ENCODE peak calls at places on chromosomes 16 and 17, in four cellular contexts. Z is neural progenitor cell, D is mesendoderm, U is GM12878. B is an unnamed sample.
A peak's percentile ranks its signal among the peaks of the same experiment; 100 is the strongest.

GRCh38 chr17:27481327-27481726 is 25.1 kb downstream of the KSR1 start:
- DNase-seq in Z (no peak), D (no peak), U (no peak), B (peak; percentile 42)

GRCh38 chr16:22635345-22635744 is 124.7 kb downstream of the NPIPB5 start:
- DNase-seq in Z (no peak), D (peak; percentile 55), U (no peak), B (no peak)

GRCh38 chr16:66600484-66600883 is 4.0 kb upstream of the CMTM3 start:
- DNase-seq in Z (no peak), D (no peak), U (no peak), B (no peak)

GRCh38 chr16:58511933-58512815 is 3.1 kb upstream of the SETD6 start:
- DNase-seq in Z (peak; percentile 85), D (peak; percentile 86), U (no peak), B (peak; percentile 82)

GRCh38 chr16:81582655-81583441 is 138.2 kb downstream of the CMIP start:
- DNase-seq in Z (peak; percentile 37), D (peak; percentile 75), U (no peak), B (no peak)

GRCh38 chr17:39627717-39628516 is 1.2 kb downstream of the PPP1R1B start:
- DNase-seq in Z (peak; percentile 46), D (no peak), U (no peak), B (no peak)

GRCh38 chr17:58789160-58789559 is 33.5 kb downstream of the PPM1E start:
- DNase-seq in Z (no peak), D (no peak), U (no peak), B (no peak)

GRCh38 chr16:2022723-2023097 is 3.1 kb downstream of the NPW start:
- DNase-seq in Z (peak; percentile 74), D (peak; percentile 93), U (no peak), B (peak; percentile 71)

GRCh38 chr16:66525396-66526180 is 24.3 kb downstream of the TK2 start:
- DNase-seq in Z (no peak), D (no peak), U (no peak), B (no peak)

GRCh38 chr17:59696682-59697277 is 10.4 kb downstream of the PTRH2 start:
- DNase-seq in Z (no peak), D (no peak), U (peak; percentile 13), B (no peak)

GRCh38 chr16:23434380-23434779 is 18.6 kb downstream of the COG7 start:
- DNase-seq in Z (peak; percentile 65), D (peak; percentile 70), U (peak; percentile 40), B (peak; percentile 24)

GRCh38 chr17:55067697-55068439 is 99.3 kb downstream of the STXBP4 start:
- DNase-seq in Z (no peak), D (peak; percentile 4), U (no peak), B (no peak)

GRCh38 chr17:7440823-7441174 is 1.5 kb downstream of the FGF11 start:
- DNase-seq in Z (peak; percentile 66), D (peak; percentile 71), U (no peak), B (no peak)

GRCh38 chr17:77471984-77472836 is 331.4 kb downstream of the SEC14L1 start:
- DNase-seq in Z (peak; percentile 92), D (peak; percentile 86), U (no peak), B (no peak)

GRCh38 chr16:12572316-12572985 is 231.2 kb downstream of the CPPED1 start:
- DNase-seq in Z (no peak), D (no peak), U (no peak), B (no peak)

GRCh38 chr16:27918755-27919154 is 144.8 kb downstream of the GSG1L start:
- DNase-seq in Z (no peak), D (no peak), U (no peak), B (no peak)

GRCh38 chr17:66915204-66915611 is 49.3 kb upstream of the CACNG4 start:
- DNase-seq in Z (peak; percentile 35), D (no peak), U (no peak), B (no peak)

GRCh38 chr16:50282010-50282538 is 15.7 kb downstream of the ADCY7 start:
- DNase-seq in Z (no peak), D (no peak), U (peak; percentile 86), B (peak; percentile 51)

GRCh38 chr16:10935491-10935890 is 6.8 kb downstream of the DEXI start:
- DNase-seq in Z (no peak), D (no peak), U (no peak), B (no peak)

GRCh38 chr16:11258553-11259287 is 2.7 kb upstream of the SOCS1 start:
- DNase-seq in Z (no peak), D (no peak), U (peak; percentile 68), B (peak; percentile 76)

DNA sequence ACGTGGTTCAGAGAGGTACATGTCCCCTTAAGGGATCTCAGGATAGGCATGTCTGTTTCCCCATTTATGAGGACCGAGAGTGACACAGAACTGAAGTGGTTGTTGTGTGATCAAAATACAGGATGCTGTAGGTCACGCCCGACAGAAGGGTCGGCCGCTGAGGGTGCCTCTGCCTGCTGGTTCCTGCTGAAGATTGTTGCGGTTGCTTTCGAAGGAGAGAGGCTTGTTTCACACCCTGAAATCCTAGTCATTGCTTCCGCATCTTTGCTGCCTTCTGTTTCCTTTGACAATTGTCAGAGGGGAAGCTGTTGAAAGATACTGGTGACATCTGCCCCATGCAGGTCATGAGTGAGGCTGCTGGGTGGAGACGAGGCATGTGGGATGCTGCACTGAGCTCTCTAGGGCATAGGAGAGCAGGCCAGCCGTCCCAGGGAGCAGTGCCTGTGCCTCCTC is 3.8 kb upstream of the NAT9 start:
- DNase-seq in Z (no peak), D (no peak), U (peak; percentile 63), B (no peak)
- H3K9ac ChIP-seq in Z (no peak overlapping the region), D (no peak overlapping the region), U (peak overlapping the region; percentile 14), B (no peak overlapping the region)

GRCh38 chr16:87677830-87678229 is 75.5 kb downstream of the JPH3 start:
- DNase-seq in Z (no peak), D (no peak), U (no peak), B (no peak)

GRCh38 chr16:87678618-87679017 is 76.3 kb downstream of the JPH3 start:
- DNase-seq in Z (no peak), D (no peak), U (no peak), B (no peak)

GRCh38 chr16:87671715-87672270 is 69.5 kb downstream of the JPH3 start:
- DNase-seq in Z (no peak), D (no peak), U (no peak), B (no peak)

GRCh38 chr16:87674405-87674804 is 72.1 kb downstream of the JPH3 start:
- DNase-seq in Z (no peak), D (no peak), U (no peak), B (no peak)

DNA sequence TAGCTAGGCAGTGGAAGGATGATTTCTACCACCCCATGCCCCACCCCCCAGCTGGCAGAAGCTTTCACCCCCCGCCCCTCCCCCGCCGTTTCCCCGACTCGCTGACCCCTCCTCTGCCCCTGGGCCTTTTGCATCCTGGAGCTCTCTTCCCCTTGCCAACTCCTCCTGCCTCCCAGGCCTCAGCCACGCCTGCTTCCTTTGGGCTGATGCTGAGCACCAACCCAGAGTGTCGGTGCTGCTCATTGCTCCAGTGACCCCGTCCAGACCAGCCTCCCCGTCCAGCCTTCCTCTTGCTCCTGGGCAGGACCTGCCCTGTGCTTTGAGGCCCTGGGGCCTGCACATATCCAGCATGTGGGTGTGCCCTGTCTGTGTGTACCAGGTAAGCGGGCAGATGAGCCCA is 72.8 kb downstream of the JPH3 start:
- DNase-seq in Z (peak; percentile 32), D (peak; percentile 47), U (no peak), B (no peak)
- H3K27ac ChIP-seq in Z (no peak overlapping the region), D (no peak overlapping the region), U (no peak overlapping the region), B (no peak overlapping the region)

GRCh38 chr16:89281189-89281577 is 63.7 kb downstream of the ZNF778 start:
- DNase-seq in Z (no peak), D (no peak), U (no peak), B (no peak)

GRCh38 chr16:89282523-89282922 is 65.0 kb downstream of the ZNF778 start:
- DNase-seq in Z (no peak), D (no peak), U (no peak), B (no peak)

GRCh38 chr16:89283449-89283848 is 65.9 kb downstream of the ZNF778 start:
- DNase-seq in Z (no peak), D (no peak), U (no peak), B (no peak)

GRCh38 chr16:89280546-89281188 is 63.2 kb downstream of the ZNF778 start:
- DNase-seq in Z (no peak), D (no peak), U (no peak), B (no peak)

GRCh38 chr16:89281829-89282228 is 64.3 kb downstream of the ZNF778 start:
- DNase-seq in Z (no peak), D (no peak), U (no peak), B (no peak)
- H3K36me3 ChIP-seq in Z (no peaks in the 10 kb centered on the region), D (peaks cover 14% of the 10 kb centered on the region), U (peaks cover 32% of the 10 kb centered on the region), B (peaks cover 94% of the 10 kb centered on the region)

GRCh38 chr17:21174719-21175118 is 39.2 kb downstream of the TMEM11 start:
- DNase-seq in Z (no peak), D (no peak), U (no peak), B (no peak)
- H3K9ac ChIP-seq in Z (no peak overlapping the region), D (no peak overlapping the region), U (no peak overlapping the region), B (no peak overlapping the region)

DNA sequence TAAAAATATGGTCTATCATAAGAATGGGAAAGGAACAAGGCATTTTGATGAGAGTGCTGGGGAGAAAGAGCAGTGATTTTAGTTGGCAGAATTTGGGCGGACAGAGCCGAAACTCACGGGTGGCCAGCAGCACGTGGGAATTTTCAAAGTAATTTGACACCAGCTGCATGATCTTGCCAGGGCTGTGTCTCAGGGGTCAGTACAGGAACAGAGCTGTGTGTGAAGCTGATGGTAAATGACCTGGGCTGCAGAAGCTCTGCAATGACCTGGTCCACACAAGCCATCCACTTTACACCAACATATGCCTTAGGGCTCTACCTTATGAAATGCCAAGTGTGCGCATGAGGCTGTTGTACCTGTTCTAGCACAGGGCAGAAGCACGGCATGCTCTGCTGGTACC is 112.0 kb downstream of the ZFHX3 start:
- DNase-seq in Z (no peak), D (no peak), U (no peak), B (no peak)
- H3K27ac ChIP-seq in Z (no peak overlapping the region), D (no peak overlapping the region), U (no peak overlapping the region), B (no peak overlapping the region)

DNA sequence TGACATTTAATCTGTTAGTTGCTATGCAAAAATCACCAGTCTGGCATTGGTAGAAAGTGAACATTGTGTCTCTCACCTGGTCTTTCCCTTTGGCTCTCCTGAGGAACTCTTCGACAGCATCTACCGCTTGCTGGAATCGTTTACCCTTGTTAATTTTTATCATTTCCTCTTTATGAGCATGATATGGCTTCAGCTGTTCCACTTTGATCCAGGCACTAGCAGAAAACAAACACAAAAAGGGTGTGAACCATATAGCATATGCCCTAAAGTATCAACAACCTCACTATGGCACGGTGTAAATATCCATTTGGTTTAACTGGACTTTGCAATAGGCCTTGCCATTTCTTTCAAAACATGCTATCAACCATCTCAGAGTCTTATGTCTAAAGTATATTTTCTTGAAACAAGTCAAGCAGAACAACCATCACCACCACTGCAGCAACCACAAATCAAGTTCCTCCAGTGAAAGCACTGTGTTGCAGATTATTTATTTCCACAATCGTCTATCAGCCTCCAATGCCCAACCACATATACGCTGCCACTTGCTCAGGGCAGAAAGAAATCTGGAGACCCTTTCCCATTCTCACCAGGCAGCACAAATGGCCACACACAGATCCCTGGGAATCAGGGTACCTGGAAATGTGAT is 14.3 kb downstream of the GLYR1 start:
- DNase-seq in Z (no peak), D (no peak), U (no peak), B (no peak)
- H3K36me3 ChIP-seq in Z (peaks cover 10% of the 10 kb centered on the region), D (peaks cover 22% of the 10 kb centered on the region), U (peaks cover 22% of the 10 kb centered on the region), B (peaks cover 85% of the 10 kb centered on the region)

GRCh38 chr16:68287276-68288251 is 23.2 kb downstream of the SLC7A6OS start:
- DNase-seq in Z (no peak), D (no peak), U (no peak), B (peak; percentile 32)
- H3K9ac ChIP-seq in Z (no peak overlapping the region), D (no peak overlapping the region), U (no peak overlapping the region), B (no peak overlapping the region)